ENCODE peak calls at places on chromosomes 4 and X, in six cellular contexts. Z is pancreas, A is fibroblast of mammary gland, S is SK-N-SH, C is adrenal gland, V is AG10803. T is an unnamed sample.

GRCh38 chr4:152360045-152360410 is 175.9 kb downstream of the FBXW7 start:
- DNase-seq in Z (no peak), A (peak), S (no peak), C (no peak), V (peak), T (no peak)

GRCh38 chrX:11663875-11664210 is 1.9 kb downstream of the ARHGAP6 start:
- DNase-seq in Z (no peak), A (no peak), S (no peak), C (no peak), V (no peak), T (peak)

GRCh38 chr4:15656038-15656470 is 897 bp upstream of the FBXL5 start:
- DNase-seq in Z (no peak), A (peak), S (no peak), C (peak), V (no peak), T (peak)

GRCh38 chr4:26020896-26021295 is 106.9 kb downstream of the SMIM20 start:
- DNase-seq in Z (no peak), A (peak), S (no peak), C (no peak), V (peak), T (peak)

GRCh38 chr4:7417639-7418038 is 17.1 kb downstream of the PSAPL1 start:
- DNase-seq in Z (no peak), A (no peak), S (peak), C (no peak), V (no peak), T (no peak)

GRCh38 chrX:17448188-17448587 is 73.2 kb downstream of the NHS start:
- DNase-seq in Z (no peak), A (no peak), S (no peak), C (no peak), V (no peak), T (no peak)

GRCh38 chr4:186347743-186348142 is 81.8 kb downstream of the F11 start:
- DNase-seq in Z (peak), A (no peak), S (no peak), C (no peak), V (no peak), T (no peak)

GRCh38 chr4:14726441-14727405 is 275.6 kb upstream of the CPEB2 start:
- DNase-seq in Z (no peak), A (peak), S (no peak), C (no peak), V (no peak), T (peak)

GRCh38 chr4:10741221-10741620 is 56.7 kb upstream of the CLNK start:
- DNase-seq in Z (no peak), A (no peak), S (no peak), C (no peak), V (no peak), T (no peak)

GRCh38 chr4:133450813-133451212 is 301.7 kb downstream of the PCDH10 start:
- DNase-seq in Z (no peak), A (no peak), S (no peak), C (no peak), V (no peak), T (no peak)

GRCh38 chr4:83751336-83751949 is 215.5 kb downstream of the GPAT3 start:
- DNase-seq in Z (no peak), A (no peak), S (no peak), C (no peak), V (no peak), T (no peak)

GRCh38 chrX:66632473-66632872 is 6.4 kb downstream of the EDA2R start:
- DNase-seq in Z (no peak), A (peak), S (no peak), C (no peak), V (peak), T (peak)

DNA sequence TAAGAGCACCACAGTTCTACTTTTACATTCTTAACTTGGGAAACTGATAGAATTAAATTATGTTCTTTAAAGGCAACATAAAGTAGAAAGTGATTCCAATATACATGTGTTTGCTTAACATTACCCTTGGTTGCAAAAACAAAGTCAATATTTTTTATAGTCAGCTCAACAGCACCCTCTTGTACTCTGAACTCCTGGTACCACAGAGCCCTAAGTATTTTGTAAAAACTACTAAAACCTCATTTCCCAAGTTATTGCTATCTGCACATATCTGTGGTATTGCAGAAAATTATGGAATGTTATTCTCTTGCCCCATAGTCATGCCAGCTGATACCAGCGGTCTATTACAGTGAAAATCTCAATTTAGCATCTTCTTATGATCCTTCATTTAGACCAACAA is 2.9 kb downstream of the KIF4A start:
- DNase-seq in Z (no peak), A (no peak), S (no peak), C (no peak), V (peak), T (peak)
- H3K4me3 ChIP-seq in Z (no peak), A (no peak), S (no peak), C (no peak), V (no peak), T (no peak)

DNA sequence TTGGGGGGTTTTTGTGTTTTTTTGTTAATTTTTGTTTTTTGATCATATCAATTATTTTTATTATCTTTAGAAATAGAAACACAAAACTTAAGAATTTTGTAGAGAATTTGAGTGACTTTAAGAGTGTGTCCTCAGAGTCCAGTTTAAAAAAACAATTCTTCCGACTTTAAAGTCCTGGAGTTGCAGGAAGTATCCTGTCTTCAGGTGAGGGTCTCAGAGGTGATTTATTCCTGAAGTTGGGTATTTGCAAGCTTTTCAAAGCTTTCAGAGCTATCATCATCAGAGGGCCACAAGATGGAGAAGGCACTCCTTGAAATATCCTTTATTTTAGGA is 23.0 kb downstream of the TLR10 start:
- DNase-seq in Z (no peak), A (no peak), S (no peak), C (no peak), V (no peak), T (no peak)
- TF ChIP-seq CTCF in Z (no peak), A (no peak), S (no peak), C (no peak), V (no peak), T (no peak)

DNA sequence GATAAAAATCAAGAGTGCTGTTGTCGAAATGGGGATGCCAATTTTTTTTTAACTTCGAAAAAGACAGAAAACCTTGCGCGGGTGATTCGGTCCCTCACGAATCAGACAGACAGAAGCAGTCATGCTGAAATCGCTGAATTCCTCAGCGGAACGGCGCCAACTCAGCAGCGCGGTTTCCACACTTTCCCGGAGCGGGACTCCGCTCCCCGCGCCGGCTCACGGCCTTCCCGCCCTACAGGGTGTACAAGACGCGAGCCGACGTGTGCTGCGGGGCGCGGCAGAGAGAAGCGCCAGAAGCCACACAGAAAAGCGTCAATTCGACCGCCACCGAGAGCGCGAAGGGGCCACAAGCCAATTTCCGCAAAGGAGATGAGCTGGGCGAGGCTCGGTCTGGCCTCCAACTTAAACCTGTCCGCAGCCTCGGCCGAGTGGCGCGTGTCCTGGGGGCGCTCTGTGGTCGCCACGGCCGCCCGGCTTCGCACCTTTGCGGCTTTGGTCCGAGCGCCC is 1.3 kb downstream of the NEXMIF start:
- DNase-seq in Z (peak), A (no peak), S (peak), C (peak), V (peak), T (no peak)
- H3K4me3 ChIP-seq in Z (peak), A (no peak), S (no peak), C (peak), V (peak), T (no peak)

GRCh38 chr4:86223472-86223871 is 136.4 kb downstream of the MAPK10 start:
- DNase-seq in Z (no peak), A (peak), S (peak), C (no peak), V (peak), T (peak)
- TF ChIP-seq CTCF in Z (no peak), A (peak), S (peak), C (peak), V (peak), T (peak)

DNA sequence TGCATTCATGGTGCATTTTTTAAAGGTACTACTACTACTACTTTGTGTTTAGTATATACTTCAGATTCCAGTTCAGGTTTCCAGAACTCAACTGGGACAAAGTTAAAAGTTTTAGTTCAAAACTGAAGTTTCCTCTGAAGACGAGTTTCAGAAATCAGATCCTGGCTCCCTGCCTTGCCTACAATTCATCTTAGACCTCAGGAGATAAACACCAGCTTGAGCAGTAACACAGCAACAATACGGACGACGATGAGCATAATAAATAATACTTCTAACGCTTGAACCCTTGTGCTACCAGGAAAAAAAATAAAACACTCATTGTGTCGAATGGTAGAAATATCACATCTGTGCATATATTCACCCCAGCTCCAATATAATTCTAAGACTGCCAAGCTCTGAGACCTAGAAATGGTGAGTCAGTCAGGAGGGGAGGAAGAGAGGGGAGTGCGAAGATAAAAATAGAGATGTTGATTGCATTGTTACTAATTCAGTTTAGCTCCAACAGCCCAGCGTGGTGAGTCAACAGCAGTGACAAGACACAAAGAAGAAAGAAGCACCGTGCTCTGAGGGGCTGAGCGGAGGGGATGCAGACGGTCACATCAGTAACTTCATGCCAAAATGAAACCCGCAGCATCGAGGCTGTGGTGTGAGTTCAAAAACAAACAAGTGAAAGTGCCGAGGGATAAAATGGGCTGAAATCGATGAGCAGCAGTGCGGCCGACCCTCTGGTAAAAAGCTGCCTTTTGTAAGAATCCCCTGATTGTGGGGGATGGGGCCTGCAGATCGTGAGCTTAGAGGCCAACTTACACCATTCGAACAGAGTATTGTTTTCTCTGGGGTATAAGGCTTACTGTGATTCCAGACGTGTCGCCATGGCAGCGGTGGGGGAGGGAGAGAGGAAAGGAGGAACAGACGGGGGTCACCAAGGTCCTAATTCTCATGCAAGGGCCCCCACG is 150.3 kb downstream of the MGST2 start:
- DNase-seq in Z (no peak), A (peak), S (no peak), C (peak), V (peak), T (peak)
- H3K4me3 ChIP-seq in Z (no peak), A (peak), S (peak), C (peak), V (peak), T (peak)

GRCh38 chr4:124486423-124486822 is 226.1 kb downstream of the ANKRD50 start:
- DNase-seq in Z (no peak), A (no peak), S (no peak), C (no peak), V (no peak), T (no peak)

GRCh38 chr4:124483043-124483906 is 229.3 kb downstream of the ANKRD50 start:
- DNase-seq in Z (no peak), A (no peak), S (peak), C (no peak), V (no peak), T (peak)

GRCh38 chr4:124484940-124485339 is 227.6 kb downstream of the ANKRD50 start:
- DNase-seq in Z (no peak), A (no peak), S (no peak), C (no peak), V (no peak), T (no peak)

GRCh38 chr4:124481123-124481522 is 231.4 kb downstream of the ANKRD50 start:
- DNase-seq in Z (no peak), A (no peak), S (no peak), C (no peak), V (no peak), T (no peak)

GRCh38 chr4:124484008-124484407 is 228.5 kb downstream of the ANKRD50 start:
- DNase-seq in Z (no peak), A (no peak), S (no peak), C (no peak), V (no peak), T (no peak)
- TF ChIP-seq CTCF in Z (no peak), A (no peak), S (no peak), C (no peak), V (no peak), T (no peak)

GRCh38 chr4:98659106-98659592 is 738 bp upstream of the TSPAN5 start:
- DNase-seq in Z (no peak), A (peak), S (no peak), C (no peak), V (peak), T (peak)
- H3K4me3 ChIP-seq in Z (peak), A (peak), S (peak), C (peak), V (peak), T (peak)

GRCh38 chrX:104565791-104566687 is at the start of gene IL1RAPL2:
- DNase-seq in Z (peak), A (peak), S (peak), C (no peak), V (no peak), T (no peak)
- TF ChIP-seq CTCF in Z (peak), A (peak), S (peak), C (no peak), V (peak), T (peak)

GRCh38 chrX:101383679-101384078 is 2.3 kb downstream of the BTK start:
- DNase-seq in Z (no peak), A (no peak), S (no peak), C (no peak), V (no peak), T (no peak)
- H3K4me3 ChIP-seq in Z (no peak), A (no peak), S (no peak), C (no peak), V (no peak), T (no peak)

GRCh38 chrX:86066998-86067397 is 19.6 kb upstream of the CHM start:
- DNase-seq in Z (no peak), A (peak), S (peak), C (no peak), V (no peak), T (no peak)
- TF ChIP-seq CTCF in Z (no peak), A (no peak), S (peak), C (no peak), V (no peak), T (no peak)

T was measured in fibroblast of the aortic adventitia.